ENCODE peak calls at places on chromosomes 1 and 21, in ten cellular contexts. Q is caudate nucleus, B is NB4, D is H4, K is NCI-H2081, H is choroid plexus epithelial cell, J is NCI-H1436, L is hypothalamus, W is RKO, P is activated T-cell treated with anti-CD3 and anti-CD28 coated beads for 1 hour. U is an unnamed sample.

GRCh38 chr1:61170328-61171238 is 88.2 kb downstream of the NFIA start:
- DNase-seq in P (no peak), D (no peak), W (peak; percentile 13), H (peak; percentile 47), B (no peak), Q (no peak), K (no peak), L (no peak), J (no peak), U (no peak)

GRCh38 chr1:76179297-76179696 is 104.8 kb downstream of the ST6GALNAC3 start:
- DNase-seq in B (no peak), H (no peak), J (no peak), W (no peak), Q (no peak), P (no peak), L (no peak), D (no peak), K (no peak), U (no peak)

GRCh38 chr1:231252336-231252735 is 11.3 kb downstream of the GNPAT start:
- DNase-seq in D (no peak), P (no peak), W (no peak), J (no peak), Q (no peak), H (no peak), L (no peak), K (no peak), B (no peak), U (no peak)

GRCh38 chr21:46124083-46124925 is 26.4 kb downstream of the COL6A2 start:
- DNase-seq in P (no peak), D (no peak), H (no peak), K (no peak), Q (no peak), J (no peak), B (no peak), W (no peak), L (no peak), U (no peak)

GRCh38 chr1:54417123-54417522 is 10.9 kb upstream of the SSBP3 start:
- DNase-seq in B (peak; percentile 90), W (no peak), D (no peak), K (no peak), J (no peak), Q (no peak), P (no peak), H (peak; percentile 8), L (no peak), U (no peak)

GRCh38 chr1:207248544-207249206 is 72.8 kb upstream of the CD55 start:
- DNase-seq in J (no peak), L (no peak), H (peak; percentile 26), P (no peak), W (no peak), D (no peak), B (peak; percentile 4), K (no peak), Q (no peak), U (no peak)

GRCh38 chr1:109826446-109826845 is 62.7 kb upstream of the EPS8L3 start:
- DNase-seq in W (no peak), K (no peak), L (no peak), Q (no peak), B (no peak), H (no peak), P (no peak), D (no peak), J (no peak), U (no peak)

GRCh38 chr1:24149854-24150227 is 6.9 kb upstream of the IL22RA1 start:
- DNase-seq in K (no peak), D (peak; percentile 56), L (no peak), H (peak; percentile 51), P (no peak), Q (no peak), J (no peak), W (peak; percentile 84), B (peak; percentile 44), U (no peak)

GRCh38 chr1:85295006-85295431 is 18.6 kb upstream of the BCL10 start:
- DNase-seq in K (no peak), P (no peak), Q (no peak), L (no peak), J (no peak), W (peak; percentile 94), H (peak; percentile 38), D (peak; percentile 16), B (no peak), U (peak; percentile 69)

GRCh38 chr1:51344602-51345299 is 14.4 kb upstream of the TTC39A start:
- DNase-seq in D (no peak), L (no peak), J (no peak), H (no peak), W (no peak), K (peak; percentile 25), Q (no peak), B (no peak), P (no peak), U (no peak)

GRCh38 chr1:154847891-154848290 is 22.2 kb downstream of the KCNN3 start:
- DNase-seq in H (no peak), B (no peak), D (no peak), W (no peak), L (peak; percentile 72), P (no peak), J (peak; percentile 51), Q (peak; percentile 52), K (peak; percentile 87), U (no peak)

GRCh38 chr1:167441222-167441621 is 77.1 kb downstream of the CD247 start:
- DNase-seq in P (no peak), H (no peak), J (no peak), Q (no peak), W (no peak), D (no peak), B (no peak), L (no peak), K (no peak), U (no peak)

GRCh38 chr1:29213055-29213454 is 17.7 kb downstream of the MECR start:
- DNase-seq in W (no peak), L (no peak), Q (no peak), D (no peak), J (no peak), B (no peak), P (no peak), H (no peak), K (no peak), U (no peak)

GRCh38 chr1:26774462-26774861 is 13.3 kb upstream of the PIGV start:
- DNase-seq in D (no peak), P (no peak), L (no peak), K (no peak), Q (no peak), H (no peak), J (no peak), W (no peak), B (no peak), U (no peak)

GRCh38 chr1:232110281-232111090 is 483.9 kb downstream of the DISC1 start:
- DNase-seq in K (no peak), Q (no peak), L (no peak), D (no peak), B (no peak), H (peak; percentile 93), J (no peak), P (no peak), W (no peak), U (peak; percentile 27)

GRCh38 chr1:17401841-17402240 is 29.8 kb downstream of the PADI6 start:
- DNase-seq in J (no peak), Q (no peak), L (no peak), W (no peak), B (no peak), D (no peak), K (no peak), H (no peak), P (no peak), U (no peak)

GRCh38 chr1:48566492-48566891 is 94.5 kb upstream of the SPATA6 start:
- DNase-seq in P (no peak), D (no peak), J (no peak), H (no peak), W (no peak), B (no peak), L (no peak), K (no peak), Q (no peak), U (no peak)

GRCh38 chr1:63264161-63264560 is 58.2 kb upstream of the FOXD3 start:
- DNase-seq in H (no peak), L (no peak), D (no peak), Q (no peak), P (no peak), W (peak; percentile 18), J (no peak), K (no peak), B (no peak), U (no peak)

GRCh38 chr1:24847995-24848857 is 81.8 kb downstream of the RUNX3 start:
- DNase-seq in P (peak; percentile 85), H (peak; percentile 90), Q (peak; percentile 75), L (peak; percentile 88), D (peak; percentile 80), B (peak; percentile 98), W (peak; percentile 93), K (peak; percentile 84), J (peak; percentile 69), U (peak; percentile 62)

GRCh38 chr1:30035522-30036228 is 687.7 kb downstream of the MATN1 start:
- DNase-seq in Q (no peak), B (no peak), K (no peak), H (no peak), D (no peak), L (no peak), P (no peak), J (no peak), W (no peak), U (no peak)

GRCh38 chr1:21586926-21587601 is 77.8 kb downstream of the ALPL start:
- DNase-seq in H (peak; percentile 79), W (peak; percentile 83), Q (no peak), L (no peak), B (peak; percentile 46), K (no peak), P (no peak), J (no peak), D (peak; percentile 89), U (peak; percentile 42)

GRCh38 chr21:45935628-45936027 is 45.9 kb upstream of the COL6A1 start:
- DNase-seq in L (no peak), H (peak; percentile 71), Q (no peak), B (no peak), W (no peak), P (no peak), K (no peak), J (no peak), D (no peak), U (no peak)

GRCh38 chr1:39902121-39902807 is 547 bp upstream of the MYCL start:
- DNase-seq in W (peak; percentile 41), K (peak; percentile 88), Q (peak; percentile 37), P (peak; percentile 58), H (no peak), B (peak; percentile 53), D (no peak), J (peak; percentile 96), L (peak; percentile 65), U (no peak)

GRCh38 chr1:173300249-173301044 is 93.3 kb upstream of the TNFSF4 start:
- DNase-seq in D (no peak), L (no peak), J (no peak), H (no peak), P (no peak), K (no peak), W (no peak), B (no peak), Q (no peak), U (no peak)

GRCh38 chr1:51444534-51445192 is 74.4 kb downstream of the EPS15 start:
- DNase-seq in J (no peak), K (no peak), P (no peak), W (no peak), D (no peak), L (no peak), Q (no peak), B (no peak), H (no peak), U (no peak)

GRCh38 chr1:11979453-11979817 is 809 bp upstream of the MFN2 start:
- DNase-seq in B (no peak), W (no peak), D (no peak), Q (no peak), K (no peak), H (no peak), P (no peak), L (no peak), J (peak; percentile 27), U (no peak)

GRCh38 chr1:1347026-1347595 is 2.1 kb downstream of the DVL1 start:
- DNase-seq in W (no peak), P (no peak), H (no peak), Q (no peak), L (no peak), D (no peak), J (no peak), K (no peak), B (no peak), U (no peak)

GRCh38 chr1:204142032-204142974 is 9.5 kb downstream of the ETNK2 start:
- DNase-seq in P (no peak), K (no peak), J (no peak), H (no peak), B (no peak), W (no peak), L (no peak), Q (no peak), D (no peak), U (no peak)